ENCODE peak calls at places on chromosomes 12 and 14, in four cellular contexts. J is mesendoderm, P is hepatocyte, T is heart right ventricle. U is an unnamed sample.

GRCh38 chr14:68795602-68796417 is 2.9 kb upstream of the ZFP36L1 start:
- DNase-seq in J (peak; percentile 97), P (peak; percentile 92), T (peak; percentile 89), U (peak; percentile 92)

GRCh38 chr14:84025258-84026012 is 1504.5 kb upstream of the FLRT2 start:
- DNase-seq in J (peak; percentile 55), P (no peak), T (no peak), U (peak; percentile 43)

GRCh38 chr12:4292266-4293063 is 18.9 kb downstream of the CCND2 start:
- DNase-seq in J (no peak), P (no peak), T (no peak), U (no peak)

GRCh38 chr12:43676183-43676813 is 82.3 kb downstream of the PUS7L start:
- DNase-seq in J (peak; percentile 54), P (peak; percentile 8), T (no peak), U (no peak)

GRCh38 chr14:91417983-91418386 is 365 bp upstream of the CCDC88C start:
- DNase-seq in J (peak; percentile 65), P (peak; percentile 78), T (peak; percentile 27), U (no peak)

GRCh38 chr12:9597365-9597764 is 10.4 kb downstream of the KLRB1 start:
- DNase-seq in J (no peak), P (no peak), T (no peak), U (no peak)

GRCh38 chr12:93802698-93803097 is 125.5 kb downstream of the CRADD start:
- DNase-seq in J (peak; percentile 47), P (no peak), T (no peak), U (no peak)

GRCh38 chr12:131076791-131077747 is 123.4 kb downstream of the ADGRD1 start:
- DNase-seq in J (no peak), P (no peak), T (no peak), U (peak; percentile 66)

GRCh38 chr14:75249251-75249957 is 29.2 kb upstream of the FOS start:
- DNase-seq in J (no peak), P (no peak), T (no peak), U (peak; percentile 48)

GRCh38 chr12:116864371-116865160 is 16.7 kb downstream of the HRK start:
- DNase-seq in J (no peak), P (no peak), T (no peak), U (peak; percentile 62)

GRCh38 chr12:10395390-10395998 is 5.7 kb upstream of the KLRK1 start:
- DNase-seq in J (peak; percentile 78), P (peak; percentile 59), T (no peak), U (no peak)

GRCh38 chr12:91142184-91142583 is 30.9 kb upstream of the LUM start:
- DNase-seq in J (no peak), P (peak; percentile 22), T (no peak), U (no peak)

GRCh38 chr12:122097641-122098364 is 19.2 kb downstream of the MLXIP start:
- DNase-seq in J (peak; percentile 90), P (peak; percentile 78), T (peak; percentile 55), U (no peak)

GRCh38 chr12:58412466-58412865 is 471.1 kb downstream of the ATP23 start:
- DNase-seq in J (peak; percentile 57), P (peak; percentile 30), T (no peak), U (no peak)

GRCh38 chr12:119159844-119160243 is 18.9 kb upstream of the HSPB8 start:
- DNase-seq in J (no peak), P (no peak), T (no peak), U (no peak)

GRCh38 chr12:3041558-3042164 is 35.5 kb upstream of the TSPAN9 start:
- DNase-seq in J (peak; percentile 96), P (peak; percentile 89), T (no peak), U (peak; percentile 79)

GRCh38 chr12:96015672-96016071 is 19.5 kb upstream of the HAL start:
- DNase-seq in J (peak; percentile 59), P (no peak), T (no peak), U (peak; percentile 44)

GRCh38 chr12:103779410-103780092 is 61.5 kb downstream of the NT5DC3 start:
- DNase-seq in J (peak; percentile 79), P (no peak), T (no peak), U (no peak)

GRCh38 chr12:5576011-5576410 is 144.1 kb downstream of the NTF3 start:
- DNase-seq in J (no peak), P (no peak), T (no peak), U (no peak)

GRCh38 chr12:14367097-14367661 is 1.7 kb downstream of the ATF7IP start:
- DNase-seq in J (no peak), P (peak; percentile 43), T (no peak), U (no peak)

GRCh38 chr14:47389520-47389919 is 285.9 kb downstream of the MDGA2 start:
- DNase-seq in J (peak; percentile 90), P (no peak), T (no peak), U (no peak)

GRCh38 chr12:49959570-49960473 is 1.9 kb upstream of the AQP5 start:
- DNase-seq in J (peak; percentile 61), P (no peak), T (no peak), U (no peak)

GRCh38 chr12:50049254-50050118 is 7.9 kb upstream of the ASIC1 start:
- DNase-seq in J (no peak), P (no peak), T (no peak), U (no peak)

GRCh38 chr14:105876829-105877228 is 350.4 kb downstream of the TMEM121 start:
- DNase-seq in J (no peak), P (no peak), T (no peak), U (peak; percentile 11)

GRCh38 chr14:104977681-104978647 is at the start of gene AHNAK2:
- DNase-seq in J (peak; percentile 87), P (peak; percentile 94), T (peak; percentile 81), U (peak; percentile 89)

GRCh38 chr12:93722757-93723567 is 45.8 kb downstream of the CRADD start:
- DNase-seq in J (no peak), P (no peak), T (no peak), U (no peak)

GRCh38 chr12:42587564-42588307 is 1.8 kb downstream of the PRICKLE1 start:
- DNase-seq in J (no peak), P (peak; percentile 19), T (no peak), U (no peak)

GRCh38 chr12:64387201-64387816 is 3.2 kb downstream of the C12orf56 start:
- DNase-seq in J (no peak), P (peak; percentile 23), T (no peak), U (no peak)

GRCh38 chr14:74575507-74575906 is 36.5 kb downstream of the LTBP2 start:
- DNase-seq in J (no peak), P (no peak), T (no peak), U (peak; percentile 43)

GRCh38 chr12:116924558-116925453 is 14.1 kb downstream of the FBXW8 start:
- DNase-seq in J (peak; percentile 82), P (no peak), T (no peak), U (no peak)

GRCh38 chr14:103923863-103924262 is 4.4 kb upstream of the TDRD9 start:
- DNase-seq in J (peak; percentile 22), P (no peak), T (peak; percentile 46), U (no peak)

GRCh38 chr14:34692348-34692747 is 22.0 kb downstream of the CFL2 start:
- DNase-seq in J (no peak), P (no peak), T (no peak), U (no peak)

GRCh38 chr14:101567252-101567651 is 6.0 kb downstream of the DIO3 start:
- DNase-seq in J (no peak), P (no peak), T (no peak), U (no peak)

GRCh38 chr12:120466560-120467315 is 2.8 kb downstream of the SRSF9 start:
- DNase-seq in J (peak; percentile 66), P (peak; percentile 56), T (no peak), U (no peak)

GRCh38 chr12:1434296-1434955 is 160.0 kb downstream of the FBXL14 start:
- DNase-seq in J (no peak), P (no peak), T (no peak), U (no peak)

GRCh38 chr12:1436996-1437395 is 157.4 kb downstream of the FBXL14 start:
- DNase-seq in J (no peak), P (no peak), T (no peak), U (no peak)

GRCh38 chr12:1435044-1435443 is 159.3 kb downstream of the FBXL14 start:
- DNase-seq in J (no peak), P (no peak), T (no peak), U (no peak)

GRCh38 chr12:1436015-1436414 is 158.4 kb downstream of the FBXL14 start:
- DNase-seq in J (no peak), P (no peak), T (peak; percentile 26), U (no peak)

GRCh38 chr12:1435456-1435855 is 158.9 kb downstream of the FBXL14 start:
- DNase-seq in J (no peak), P (peak; percentile 34), T (no peak), U (no peak)
- H3K27ac ChIP-seq in J (no peak overlapping the region), P (no peak overlapping the region), T (no peak overlapping the region), U (no peak overlapping the region)

GRCh38 chr12:44947163-44947562 is 71.0 kb upstream of the NELL2 start:
- DNase-seq in J (no peak), P (no peak), T (no peak), U (no peak)
- H3K4me3 ChIP-seq in J (no peak overlapping the region), P (no peak overlapping the region), T (no peak overlapping the region), U (no peak overlapping the region)

DNA sequence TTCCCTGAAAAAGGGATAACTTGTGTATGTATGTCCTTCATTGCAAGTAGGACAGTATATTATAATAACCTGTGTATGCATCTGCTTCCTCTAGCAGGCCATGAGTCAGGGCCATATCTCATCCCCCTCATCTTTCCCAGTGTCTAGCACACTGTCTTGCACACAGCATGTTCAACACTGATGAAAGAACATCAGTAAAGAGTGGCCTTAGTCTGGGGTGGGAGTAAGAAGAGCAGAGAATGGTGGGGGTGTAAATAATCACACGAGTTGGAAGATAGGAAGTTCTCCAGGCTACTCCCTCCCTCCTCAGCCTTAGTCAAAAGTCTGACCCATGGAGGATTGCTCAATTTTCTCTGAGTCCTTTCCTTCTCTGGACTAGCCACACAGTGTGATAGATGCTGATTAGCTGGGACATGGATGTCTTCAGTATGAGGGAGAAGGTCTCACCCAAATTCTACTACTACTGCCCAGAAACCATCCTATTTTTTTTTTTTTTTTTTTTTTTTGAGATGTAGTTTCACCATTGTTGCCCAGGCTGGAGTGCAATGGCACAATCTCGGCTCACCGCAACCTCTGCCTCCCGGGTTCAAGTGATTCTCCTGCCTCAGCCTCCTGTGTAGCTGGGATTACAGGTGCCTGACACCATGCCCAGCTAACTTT is 14.6 kb upstream of the SP1 start:
- DNase-seq in J (no peak), P (no peak), T (no peak), U (no peak)
- H3K27ac ChIP-seq in J (no peak overlapping the region), P (no peak overlapping the region), T (peak overlapping the region; percentile 85), U (no peak overlapping the region)

GRCh38 chr14:55600784-55601561 is 21.0 kb downstream of the KTN1 start:
- DNase-seq in J (no peak), P (no peak), T (no peak), U (no peak)
- H3K4me3 ChIP-seq in J (no peak overlapping the region), P (no peak overlapping the region), T (no peak overlapping the region), U (no peak overlapping the region)

U was measured in aorta.